ENCODE peak calls at places on chromosomes 6 and 20, in ten cellular contexts. G, E, Z, M, C, J, Q, X, K and S are unnamed samples.

GRCh38 chr6:158285321-158285960 is 26.8 kb upstream of the TULP4 start:
- DNase-seq in K (no peak), E (no peak), C (no peak), Q (peak; percentile 16), X (no peak), Z (no peak), G (no peak), M (no peak), J (no peak), S (peak; percentile 43)

GRCh38 chr20:59948828-59949720 is 8.9 kb downstream of the FAM217B start:
- DNase-seq in X (peak; percentile 70), J (no peak), K (peak; percentile 79), G (no peak), M (peak; percentile 21), C (peak; percentile 37), Q (peak; percentile 74), Z (no peak), E (no peak), S (peak; percentile 79)

GRCh38 chr6:26420607-26421235 is 18.6 kb downstream of the BTN3A1 start:
- DNase-seq in J (no peak), M (peak; percentile 51), E (peak; percentile 26), X (peak; percentile 62), C (peak; percentile 9), K (peak; percentile 54), Z (no peak), G (peak; percentile 20), Q (peak; percentile 46), S (peak; percentile 33)

GRCh38 chr6:145733770-145734169 is 1.6 kb downstream of the EPM2A start:
- DNase-seq in C (no peak), Z (no peak), G (no peak), J (no peak), M (no peak), X (peak; percentile 35), Q (no peak), E (no peak), K (peak; percentile 55), S (no peak)

GRCh38 chr20:50333856-50334255 is 143.2 kb downstream of the CEBPB start:
- DNase-seq in C (peak; percentile 95), M (no peak), J (no peak), X (no peak), K (no peak), Q (peak; percentile 96), Z (no peak), G (peak; percentile 74), E (no peak), S (peak; percentile 60)

GRCh38 chr6:169425628-169426370 is 172.2 kb upstream of the THBS2 start:
- DNase-seq in K (peak; percentile 90), Z (peak; percentile 2), E (no peak), X (no peak), M (no peak), Q (peak; percentile 24), G (no peak), J (no peak), C (no peak), S (no peak)

GRCh38 chr6:17530321-17530835 is 69.7 kb upstream of the FAM8A1 start:
- DNase-seq in E (no peak), K (no peak), G (no peak), X (no peak), Q (no peak), J (no peak), M (no peak), Z (no peak), C (no peak), S (no peak)

GRCh38 chr6:36033935-36034334 is 6.3 kb downstream of the MAPK14 start:
- DNase-seq in Z (no peak), C (peak; percentile 16), K (peak; percentile 59), G (no peak), M (no peak), J (no peak), E (no peak), X (no peak), Q (peak; percentile 33), S (peak; percentile 21)

GRCh38 chr6:5132741-5133140 is 47.6 kb downstream of the PPP1R3G start:
- DNase-seq in K (no peak), Z (no peak), J (peak; percentile 72), C (no peak), Q (peak; percentile 99), G (peak; percentile 20), M (no peak), E (no peak), X (peak; percentile 17), S (peak; percentile 95)

GRCh38 chr6:14452567-14453527 is 335.3 kb downstream of the CD83 start:
- DNase-seq in C (no peak), K (peak; percentile 99), E (no peak), J (no peak), Q (no peak), X (no peak), Z (no peak), M (no peak), G (no peak), S (no peak)

GRCh38 chr6:1068068-1068467 is 243.8 kb upstream of the FOXQ1 start:
- DNase-seq in J (no peak), X (no peak), Q (no peak), K (no peak), E (no peak), C (peak; percentile 14), G (no peak), M (no peak), Z (no peak), S (peak; percentile 30)

GRCh38 chr6:154292855-154293519 is 63.6 kb downstream of the IPCEF1 start:
- DNase-seq in G (no peak), Q (peak; percentile 63), E (peak; percentile 8), K (no peak), X (no peak), C (peak; percentile 52), M (no peak), Z (peak; percentile 66), J (no peak), S (peak; percentile 56)

GRCh38 chr20:14677455-14677854 is 340.0 kb upstream of the FLRT3 start:
- DNase-seq in J (no peak), G (no peak), E (no peak), C (no peak), Q (no peak), K (no peak), X (no peak), Z (no peak), M (no peak), S (no peak)

GRCh38 chr6:132716238-132716637 is 2.4 kb upstream of the VNN1 start:
- DNase-seq in K (no peak), E (no peak), J (no peak), Z (no peak), Q (no peak), X (no peak), M (no peak), G (no peak), C (no peak), S (no peak)

GRCh38 chr6:8006208-8006607 is 58.0 kb downstream of the BLOC1S5 start:
- DNase-seq in X (peak; percentile 48), C (peak; percentile 13), E (peak; percentile 53), G (no peak), K (peak; percentile 61), J (no peak), M (no peak), Z (no peak), Q (peak; percentile 60), S (peak; percentile 76)
- TF ChIP-seq CTCF in X (peak; percentile 86), C (peak; percentile 35), E (peak; percentile 69), G (peak; percentile 23), K (peak; percentile 43), J (peak; percentile 53), M (peak; percentile 58), Z (peak; percentile 51), Q (peak; percentile 46), S (peak; percentile 52)

GRCh38 chr6:112251170-112251945 is 3.0 kb downstream of the LAMA4 start:
- DNase-seq in J (peak; percentile 73), M (no peak), K (no peak), Q (peak; percentile 90), Z (no peak), C (no peak), E (no peak), G (peak; percentile 48), X (no peak), S (peak; percentile 95)
- H3K4me3 ChIP-seq in J (peak overlapping the region; percentile 85), M (no peak overlapping the region), K (no peak overlapping the region), Q (peak overlapping the region; percentile 80), Z (no peak overlapping the region), C (no peak overlapping the region), E (no peak overlapping the region), G (peak overlapping the region; percentile 65), X (no peak overlapping the region), S (peak overlapping the region; percentile 98)

GRCh38 chr6:139376604-139377218 is 2.3 kb upstream of the CITED2 start:
- DNase-seq in G (peak; percentile 91), E (peak; percentile 8), Q (peak; percentile 68), J (peak; percentile 56), M (no peak), K (peak; percentile 56), X (no peak), Z (no peak), C (peak; percentile 58), S (peak; percentile 79)
- TF ChIP-seq CTCF in G (peak; percentile 68), E (no peak), Q (peak; percentile 13), J (no peak), M (no peak), K (no peak), X (no peak), Z (no peak), C (peak; percentile 19), S (peak; percentile 26)

GRCh38 chr6:32118782-32119628 is 9.0 kb downstream of the ATF6B start:
- DNase-seq in C (peak; percentile 65), M (peak; percentile 89), Z (peak; percentile 57), E (peak; percentile 69), G (peak; percentile 77), J (peak; percentile 92), K (peak; percentile 84), X (peak; percentile 82), Q (peak; percentile 88), S (peak; percentile 88)
- H3K4me3 ChIP-seq in C (no peak overlapping the region), M (no peak overlapping the region), Z (no peak overlapping the region), E (no peak overlapping the region), G (no peak overlapping the region), J (no peak overlapping the region), K (no peak overlapping the region), X (no peak overlapping the region), Q (no peak overlapping the region), S (no peak overlapping the region)

DNA sequence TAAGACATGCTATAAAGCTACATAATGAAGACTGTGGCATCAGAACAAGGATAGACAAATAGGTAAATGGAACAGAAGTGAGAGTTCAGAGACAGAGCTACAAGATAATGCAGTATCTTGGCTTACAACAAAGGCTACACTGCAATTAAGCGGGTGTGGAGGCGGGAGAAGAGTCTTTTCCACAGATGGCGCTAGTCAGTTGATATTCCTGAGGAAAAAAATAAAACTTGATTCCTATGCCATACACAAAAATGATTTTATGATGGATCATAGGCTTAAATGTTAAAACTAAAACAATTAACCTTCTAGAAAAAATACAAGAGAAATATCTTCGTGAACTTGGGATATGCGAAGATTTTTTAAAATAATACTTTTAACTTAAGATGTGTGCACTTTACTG is 31.0 kb downstream of the RIN2 start:
- DNase-seq in M (no peak), X (no peak), Q (no peak), K (no peak), C (no peak), Z (no peak), J (no peak), G (no peak), E (no peak), S (no peak)
- TF ChIP-seq CTCF in M (peak; percentile 7), X (peak; percentile 45), Q (no peak), K (no peak), C (peak; percentile 1), Z (no peak), J (no peak), G (no peak), E (no peak), S (no peak)

DNA sequence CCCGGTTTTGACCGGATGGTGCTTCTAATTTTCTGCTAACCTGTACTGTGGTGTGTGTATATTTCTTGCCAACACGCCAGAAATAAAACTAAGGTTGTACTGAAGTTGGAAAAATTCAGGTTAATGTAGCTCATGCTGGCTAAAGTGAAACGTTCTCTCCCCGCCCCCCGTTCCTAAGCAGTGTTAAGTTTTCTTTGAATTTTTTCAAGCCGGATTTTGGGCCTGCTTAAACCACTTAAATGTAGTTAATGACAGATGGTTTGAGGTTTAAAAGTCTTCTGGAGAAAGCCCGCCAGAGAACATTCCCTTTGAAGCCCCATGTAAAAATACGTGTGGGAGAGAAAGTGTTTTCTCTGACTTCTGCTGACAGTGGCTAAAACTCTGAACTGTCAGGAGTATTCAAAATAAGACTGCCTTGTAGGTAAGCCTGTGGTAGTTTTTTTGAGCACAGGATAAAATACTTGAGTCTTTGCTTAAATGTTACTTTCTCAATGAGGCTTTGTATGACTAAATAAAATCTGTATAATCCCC is 101.4 kb downstream of the OR2B2 start:
- DNase-seq in Z (no peak), J (no peak), E (no peak), M (no peak), G (no peak), C (peak; percentile 6), K (no peak), Q (no peak), X (peak; percentile 80), S (no peak)
- H3K4me3 ChIP-seq in Z (peak overlapping the region; percentile 78), J (peak overlapping the region; percentile 69), E (peak overlapping the region; percentile 53), M (peak overlapping the region; percentile 95), G (peak overlapping the region; percentile 51), C (peak overlapping the region; percentile 85), K (peak overlapping the region; percentile 57), Q (peak overlapping the region; percentile 89), X (peak overlapping the region; percentile 82), S (peak overlapping the region; percentile 84)